ENCODE peak calls at places on chromosomes 11 and 22, in eight cellular contexts. One of them, this sample, is unnamed.

GRCh38 chr11:95398437-95399112 is 167.6 kb upstream of the SESN3 start:
- DNase-seq in endothelial cell: no peak
- DNase-seq in transverse colon: no peak
- DNase-seq in CD4-positive, alpha-beta T cell: no peak
- DNase-seq in neural progenitor cell: no peak
- DNase-seq in heart left ventricle: no peak
- DNase-seq in tibial artery: no peak
- DNase-seq in LNCaP clone FGC: no peak
- DNase-seq in this sample: no peak

GRCh38 chr11:2379471-2380174 is 2.5 kb downstream of the CD81 start:
- DNase-seq in endothelial cell: no peak
- DNase-seq in transverse colon: no peak
- DNase-seq in CD4-positive, alpha-beta T cell: no peak
- DNase-seq in neural progenitor cell: no peak
- DNase-seq in heart left ventricle: peak
- DNase-seq in tibial artery: no peak
- DNase-seq in LNCaP clone FGC: no peak
- DNase-seq in this sample: no peak

GRCh38 chr22:19172213-19173046 is 6.1 kb downstream of the SLC25A1 start:
- DNase-seq in endothelial cell: no peak
- DNase-seq in transverse colon: no peak
- DNase-seq in CD4-positive, alpha-beta T cell: no peak
- DNase-seq in neural progenitor cell: no peak
- DNase-seq in heart left ventricle: no peak
- DNase-seq in tibial artery: no peak
- DNase-seq in LNCaP clone FGC: no peak
- DNase-seq in this sample: no peak

GRCh38 chr11:33533668-33534067 is 167.0 kb downstream of the C11orf91 start:
- DNase-seq in endothelial cell: no peak
- DNase-seq in transverse colon: no peak
- DNase-seq in CD4-positive, alpha-beta T cell: no peak
- DNase-seq in neural progenitor cell: no peak
- DNase-seq in heart left ventricle: no peak
- DNase-seq in tibial artery: no peak
- DNase-seq in LNCaP clone FGC: no peak
- DNase-seq in this sample: no peak

GRCh38 chr11:86499723-86500129 is 125.0 kb downstream of the CCDC81 start:
- DNase-seq in endothelial cell: no peak
- DNase-seq in transverse colon: no peak
- DNase-seq in CD4-positive, alpha-beta T cell: no peak
- DNase-seq in neural progenitor cell: no peak
- DNase-seq in heart left ventricle: no peak
- DNase-seq in tibial artery: no peak
- DNase-seq in LNCaP clone FGC: peak
- DNase-seq in this sample: no peak

GRCh38 chr11:44016129-44016528 is 31.7 kb upstream of the ACCSL start:
- DNase-seq in endothelial cell: no peak
- DNase-seq in transverse colon: no peak
- DNase-seq in CD4-positive, alpha-beta T cell: no peak
- DNase-seq in neural progenitor cell: no peak
- DNase-seq in heart left ventricle: peak
- DNase-seq in tibial artery: peak
- DNase-seq in LNCaP clone FGC: no peak
- DNase-seq in this sample: no peak

GRCh38 chr22:38736257-38736570 is 19.6 kb downstream of the SUN2 start:
- DNase-seq in endothelial cell: no peak
- DNase-seq in transverse colon: no peak
- DNase-seq in CD4-positive, alpha-beta T cell: no peak
- DNase-seq in neural progenitor cell: no peak
- DNase-seq in heart left ventricle: no peak
- DNase-seq in tibial artery: no peak
- DNase-seq in LNCaP clone FGC: no peak
- DNase-seq in this sample: no peak

GRCh38 chr22:45984316-45984916 is 7.5 kb upstream of the WNT7B start:
- DNase-seq in endothelial cell: no peak
- DNase-seq in transverse colon: no peak
- DNase-seq in CD4-positive, alpha-beta T cell: no peak
- DNase-seq in neural progenitor cell: no peak
- DNase-seq in heart left ventricle: no peak
- DNase-seq in tibial artery: no peak
- DNase-seq in LNCaP clone FGC: no peak
- DNase-seq in this sample: no peak

GRCh38 chr11:134034496-134035381 is 34.1 kb upstream of the JAM3 start:
- DNase-seq in endothelial cell: no peak
- DNase-seq in transverse colon: no peak
- DNase-seq in CD4-positive, alpha-beta T cell: no peak
- DNase-seq in neural progenitor cell: no peak
- DNase-seq in heart left ventricle: peak
- DNase-seq in tibial artery: peak
- DNase-seq in LNCaP clone FGC: peak
- DNase-seq in this sample: no peak

GRCh38 chr22:47158457-47158856 is 396.0 kb downstream of the TBC1D22A start:
- DNase-seq in endothelial cell: no peak
- DNase-seq in transverse colon: no peak
- DNase-seq in CD4-positive, alpha-beta T cell: no peak
- DNase-seq in neural progenitor cell: no peak
- DNase-seq in heart left ventricle: no peak
- DNase-seq in tibial artery: no peak
- DNase-seq in LNCaP clone FGC: no peak
- DNase-seq in this sample: no peak

GRCh38 chr22:45452565-45453449 is 39.3 kb downstream of the RIBC2 start:
- DNase-seq in endothelial cell: no peak
- DNase-seq in transverse colon: no peak
- DNase-seq in CD4-positive, alpha-beta T cell: no peak
- DNase-seq in neural progenitor cell: no peak
- DNase-seq in heart left ventricle: no peak
- DNase-seq in tibial artery: no peak
- DNase-seq in LNCaP clone FGC: no peak
- DNase-seq in this sample: no peak

GRCh38 chr11:10648896-10649295 is 44.7 kb downstream of the IRAG1 start:
- DNase-seq in endothelial cell: no peak
- DNase-seq in transverse colon: no peak
- DNase-seq in CD4-positive, alpha-beta T cell: no peak
- DNase-seq in neural progenitor cell: no peak
- DNase-seq in heart left ventricle: no peak
- DNase-seq in tibial artery: no peak
- DNase-seq in LNCaP clone FGC: no peak
- DNase-seq in this sample: no peak

GRCh38 chr22:29146771-29147170 is 58.9 kb upstream of the EMID1 start:
- DNase-seq in endothelial cell: no peak
- DNase-seq in transverse colon: no peak
- DNase-seq in CD4-positive, alpha-beta T cell: peak
- DNase-seq in neural progenitor cell: no peak
- DNase-seq in heart left ventricle: no peak
- DNase-seq in tibial artery: no peak
- DNase-seq in LNCaP clone FGC: no peak
- DNase-seq in this sample: no peak

GRCh38 chr22:46524203-46524740 is 13.1 kb downstream of the CELSR1 start:
- DNase-seq in endothelial cell: no peak
- DNase-seq in transverse colon: no peak
- DNase-seq in CD4-positive, alpha-beta T cell: no peak
- DNase-seq in neural progenitor cell: no peak
- DNase-seq in heart left ventricle: no peak
- DNase-seq in tibial artery: no peak
- DNase-seq in LNCaP clone FGC: no peak
- DNase-seq in this sample: no peak

GRCh38 chr11:108160970-108161566 is 39.7 kb downstream of the ACAT1 start:
- DNase-seq in endothelial cell: no peak
- DNase-seq in transverse colon: no peak
- DNase-seq in CD4-positive, alpha-beta T cell: no peak
- DNase-seq in neural progenitor cell: no peak
- DNase-seq in heart left ventricle: no peak
- DNase-seq in tibial artery: no peak
- DNase-seq in LNCaP clone FGC: no peak
- DNase-seq in this sample: no peak

GRCh38 chr11:111745719-111746504 is 20.3 kb downstream of the PPP2R1B start:
- DNase-seq in endothelial cell: no peak
- DNase-seq in transverse colon: no peak
- DNase-seq in CD4-positive, alpha-beta T cell: no peak
- DNase-seq in neural progenitor cell: no peak
- DNase-seq in heart left ventricle: no peak
- DNase-seq in tibial artery: no peak
- DNase-seq in LNCaP clone FGC: no peak
- DNase-seq in this sample: no peak

GRCh38 chr11:66111158-66111557 is 41.1 kb downstream of the PACS1 start:
- DNase-seq in endothelial cell: no peak
- DNase-seq in transverse colon: no peak
- DNase-seq in CD4-positive, alpha-beta T cell: no peak
- DNase-seq in neural progenitor cell: no peak
- DNase-seq in heart left ventricle: no peak
- DNase-seq in tibial artery: no peak
- DNase-seq in LNCaP clone FGC: no peak
- DNase-seq in this sample: no peak

GRCh38 chr11:115042002-115042401 is 363.7 kb downstream of the NXPE2 start:
- DNase-seq in endothelial cell: no peak
- DNase-seq in transverse colon: no peak
- DNase-seq in CD4-positive, alpha-beta T cell: no peak
- DNase-seq in neural progenitor cell: no peak
- DNase-seq in heart left ventricle: peak
- DNase-seq in tibial artery: no peak
- DNase-seq in LNCaP clone FGC: no peak
- DNase-seq in this sample: no peak

GRCh38 chr11:1099519-1100355 is 25.1 kb downstream of the MUC2 start:
- DNase-seq in endothelial cell: no peak
- DNase-seq in transverse colon: no peak
- DNase-seq in CD4-positive, alpha-beta T cell: no peak
- DNase-seq in neural progenitor cell: no peak
- DNase-seq in heart left ventricle: no peak
- DNase-seq in tibial artery: no peak
- DNase-seq in LNCaP clone FGC: no peak
- DNase-seq in this sample: no peak

GRCh38 chr11:95149659-95150294 is 60.1 kb downstream of the ENDOD1 start:
- DNase-seq in endothelial cell: peak
- DNase-seq in transverse colon: peak
- DNase-seq in CD4-positive, alpha-beta T cell: no peak
- DNase-seq in neural progenitor cell: peak
- DNase-seq in heart left ventricle: peak
- DNase-seq in tibial artery: no peak
- DNase-seq in LNCaP clone FGC: no peak
- DNase-seq in this sample: peak

GRCh38 chr11:134037093-134037908 is 31.6 kb upstream of the JAM3 start:
- DNase-seq in endothelial cell: peak
- DNase-seq in transverse colon: peak
- DNase-seq in CD4-positive, alpha-beta T cell: peak
- DNase-seq in neural progenitor cell: peak
- DNase-seq in heart left ventricle: peak
- DNase-seq in tibial artery: peak
- DNase-seq in LNCaP clone FGC: no peak
- DNase-seq in this sample: peak

GRCh38 chr11:12087075-12087775 is 23.2 kb upstream of the MICAL2 start:
- DNase-seq in endothelial cell: no peak
- DNase-seq in transverse colon: peak
- DNase-seq in CD4-positive, alpha-beta T cell: no peak
- DNase-seq in neural progenitor cell: no peak
- DNase-seq in heart left ventricle: no peak
- DNase-seq in tibial artery: peak
- DNase-seq in LNCaP clone FGC: no peak
- DNase-seq in this sample: no peak
- TF ChIP-seq CTCF in endothelial cell: no peak
- TF ChIP-seq CTCF in transverse colon: peak
- TF ChIP-seq CTCF in CD4-positive, alpha-beta T cell: no peak
- TF ChIP-seq CTCF in neural progenitor cell: no peak
- TF ChIP-seq CTCF in heart left ventricle: no peak
- TF ChIP-seq CTCF in tibial artery: peak
- TF ChIP-seq CTCF in LNCaP clone FGC: no peak
- TF ChIP-seq CTCF in this sample: peak

DNA sequence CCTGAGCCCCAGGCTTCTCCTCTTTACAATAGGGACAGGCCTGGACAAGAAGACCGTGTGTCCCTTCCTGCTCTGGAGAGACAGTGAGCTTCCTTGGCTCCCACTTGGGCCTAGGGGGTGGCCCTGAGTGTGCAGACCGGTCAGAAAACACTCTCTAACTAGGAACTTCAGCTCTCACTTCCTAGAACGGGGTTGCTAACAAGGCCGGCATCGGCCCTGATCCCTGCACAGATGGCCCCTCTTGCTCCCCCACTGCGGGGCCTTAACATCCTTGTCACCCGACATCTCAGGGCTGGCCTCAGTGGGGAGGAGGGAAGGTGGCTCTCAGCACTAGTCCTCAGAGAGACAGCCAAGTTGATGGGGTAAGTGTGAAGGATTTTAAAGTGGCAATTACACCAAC is 406.9 kb downstream of the CTTN start:
- DNase-seq in endothelial cell: no peak
- DNase-seq in transverse colon: no peak
- DNase-seq in CD4-positive, alpha-beta T cell: no peak
- DNase-seq in neural progenitor cell: no peak
- DNase-seq in heart left ventricle: no peak
- DNase-seq in tibial artery: no peak
- DNase-seq in LNCaP clone FGC: no peak
- DNase-seq in this sample: no peak
- TF ChIP-seq CTCF in endothelial cell: no peak
- TF ChIP-seq CTCF in transverse colon: no peak
- TF ChIP-seq CTCF in CD4-positive, alpha-beta T cell: no peak
- TF ChIP-seq CTCF in neural progenitor cell: no peak
- TF ChIP-seq CTCF in heart left ventricle: no peak
- TF ChIP-seq CTCF in tibial artery: no peak
- TF ChIP-seq CTCF in LNCaP clone FGC: no peak
- TF ChIP-seq CTCF in this sample: no peak

GRCh38 chr11:110160016-110160415 is 66.8 kb downstream of the ZC3H12C start:
- DNase-seq in endothelial cell: no peak
- DNase-seq in transverse colon: no peak
- DNase-seq in CD4-positive, alpha-beta T cell: no peak
- DNase-seq in neural progenitor cell: no peak
- DNase-seq in heart left ventricle: no peak
- DNase-seq in tibial artery: no peak
- DNase-seq in LNCaP clone FGC: no peak
- DNase-seq in this sample: no peak
- TF ChIP-seq CTCF in endothelial cell: no peak
- TF ChIP-seq CTCF in transverse colon: no peak
- TF ChIP-seq CTCF in CD4-positive, alpha-beta T cell: no peak
- TF ChIP-seq CTCF in neural progenitor cell: no peak
- TF ChIP-seq CTCF in heart left ventricle: no peak
- TF ChIP-seq CTCF in tibial artery: no peak
- TF ChIP-seq CTCF in LNCaP clone FGC: no peak
- TF ChIP-seq CTCF in this sample: no peak

GRCh38 chr11:68979931-68980775 is 633 bp downstream of the MRGPRD start:
- DNase-seq in endothelial cell: no peak
- DNase-seq in transverse colon: peak
- DNase-seq in CD4-positive, alpha-beta T cell: peak
- DNase-seq in neural progenitor cell: no peak
- DNase-seq in heart left ventricle: no peak
- DNase-seq in tibial artery: peak
- DNase-seq in LNCaP clone FGC: no peak
- DNase-seq in this sample: no peak

GRCh38 chr11:68978626-68978930 is 2.2 kb downstream of the MRGPRD start:
- DNase-seq in endothelial cell: no peak
- DNase-seq in transverse colon: peak
- DNase-seq in CD4-positive, alpha-beta T cell: no peak
- DNase-seq in neural progenitor cell: no peak
- DNase-seq in heart left ventricle: no peak
- DNase-seq in tibial artery: no peak
- DNase-seq in LNCaP clone FGC: no peak
- DNase-seq in this sample: no peak

GRCh38 chr11:68982134-68982533 is 1.3 kb upstream of the MRGPRD start:
- DNase-seq in endothelial cell: no peak
- DNase-seq in transverse colon: no peak
- DNase-seq in CD4-positive, alpha-beta T cell: no peak
- DNase-seq in neural progenitor cell: no peak
- DNase-seq in heart left ventricle: no peak
- DNase-seq in tibial artery: no peak
- DNase-seq in LNCaP clone FGC: no peak
- DNase-seq in this sample: no peak

GRCh38 chr11:68978931-68979591 is 1.7 kb downstream of the MRGPRD start:
- DNase-seq in endothelial cell: no peak
- DNase-seq in transverse colon: peak
- DNase-seq in CD4-positive, alpha-beta T cell: no peak
- DNase-seq in neural progenitor cell: no peak
- DNase-seq in heart left ventricle: peak
- DNase-seq in tibial artery: peak
- DNase-seq in LNCaP clone FGC: no peak
- DNase-seq in this sample: no peak

GRCh38 chr11:68980776-68981065 is at the start of gene MRGPRD:
- DNase-seq in endothelial cell: no peak
- DNase-seq in transverse colon: no peak
- DNase-seq in CD4-positive, alpha-beta T cell: no peak
- DNase-seq in neural progenitor cell: no peak
- DNase-seq in heart left ventricle: no peak
- DNase-seq in tibial artery: no peak
- DNase-seq in LNCaP clone FGC: no peak
- DNase-seq in this sample: no peak
- TF ChIP-seq CTCF in endothelial cell: no peak
- TF ChIP-seq CTCF in transverse colon: no peak
- TF ChIP-seq CTCF in CD4-positive, alpha-beta T cell: no peak
- TF ChIP-seq CTCF in neural progenitor cell: no peak
- TF ChIP-seq CTCF in heart left ventricle: no peak
- TF ChIP-seq CTCF in tibial artery: no peak
- TF ChIP-seq CTCF in LNCaP clone FGC: no peak
- TF ChIP-seq CTCF in this sample: no peak